ENCODE peak calls at places on chromosomes 5 and 9, in five cellular contexts. R is fibroblast of lung, P is neuronal stem cell, X is IMR-90, N is GM23248. O is an unnamed sample.

GRCh38 chr5:148740966-148741742 is 85.3 kb upstream of the ADRB2 start:
- DNase-seq in R (peak), P (peak), X (peak), N (peak), O (peak)

GRCh38 chr9:32398207-32398606 is 13.8 kb downstream of the ACO1 start:
- DNase-seq in R (peak), P (no peak), X (peak), N (peak), O (no peak)

GRCh38 chr9:9881692-9882091 is 731.1 kb downstream of the PTPRD start:
- DNase-seq in R (no peak), P (no peak), X (no peak), N (no peak), O (no peak)

GRCh38 chr9:90458485-90458884 is 184.1 kb downstream of the DIRAS2 start:
- DNase-seq in R (no peak), P (no peak), X (no peak), N (no peak), O (peak)

GRCh38 chr5:32465076-32465475 is 20.5 kb upstream of the ZFR start:
- DNase-seq in R (no peak), P (no peak), X (no peak), N (no peak), O (peak)

GRCh38 chr9:22131817-22132216 is 122.7 kb upstream of the CDKN2B start:
- DNase-seq in R (no peak), P (no peak), X (no peak), N (no peak), O (no peak)

GRCh38 chr9:24096756-24097155 is 270.7 kb upstream of the ELAVL2 start:
- DNase-seq in R (no peak), P (no peak), X (no peak), N (no peak), O (no peak)

GRCh38 chr9:115604831-115605483 is 487.0 kb upstream of the TNC start:
- DNase-seq in R (peak), P (no peak), X (peak), N (peak), O (no peak)

GRCh38 chr9:70133253-70134208 is 89.9 kb downstream of the MAMDC2 start:
- DNase-seq in R (no peak), P (no peak), X (no peak), N (peak), O (no peak)

GRCh38 chr9:130561056-130561455 is 18.3 kb upstream of the FUBP3 start:
- DNase-seq in R (no peak), P (no peak), X (no peak), N (no peak), O (no peak)

GRCh38 chr5:102277059-102277621 is 18.9 kb downstream of the SLCO4C1 start:
- DNase-seq in R (no peak), P (no peak), X (no peak), N (no peak), O (no peak)

GRCh38 chr5:128553747-128554146 is 15.7 kb upstream of the FBN2 start:
- DNase-seq in R (no peak), P (no peak), X (no peak), N (no peak), O (no peak)

GRCh38 chr9:134210908-134211810 is 46.8 kb upstream of the RNU6ATAC start:
- DNase-seq in R (no peak), P (no peak), X (no peak), N (no peak), O (no peak)

GRCh38 chr5:53463909-53464621 is 16.4 kb upstream of the FST start:
- DNase-seq in R (no peak), P (no peak), X (peak), N (peak), O (no peak)

GRCh38 chr9:39108145-39108544 is 179.8 kb downstream of the CNTNAP3 start:
- DNase-seq in R (no peak), P (no peak), X (no peak), N (no peak), O (no peak)

GRCh38 chr5:159444441-159445082 is 114.3 kb upstream of the IL12B start:
- DNase-seq in R (peak), P (peak), X (peak), N (peak), O (peak)

GRCh38 chr5:124655211-124655880 is 91.1 kb downstream of the ZNF608 start:
- DNase-seq in R (peak), P (no peak), X (no peak), N (peak), O (no peak)

GRCh38 chr5:77129386-77129785 is 42.3 kb upstream of the ZBED3 start:
- DNase-seq in R (peak), P (no peak), X (peak), N (peak), O (peak)

GRCh38 chr5:179367491-179367890 is 22.2 kb upstream of the ADAMTS2 start:
- DNase-seq in R (no peak), P (no peak), X (no peak), N (no peak), O (no peak)

GRCh38 chr9:89854715-89855475 is 250.1 kb downstream of the GADD45G start:
- DNase-seq in R (no peak), P (no peak), X (no peak), N (no peak), O (no peak)

GRCh38 chr9:82445556-82445955 is 457.0 kb downstream of the SPATA31D1 start:
- DNase-seq in R (no peak), P (no peak), X (no peak), N (peak), O (no peak)

GRCh38 chr5:31232273-31232888 is 38.9 kb downstream of the CDH6 start:
- DNase-seq in R (peak), P (peak), X (peak), N (peak), O (peak)

GRCh38 chr5:128258387-128258786 is 174.8 kb downstream of the SLC12A2 start:
- DNase-seq in R (no peak), P (no peak), X (no peak), N (no peak), O (no peak)

GRCh38 chr5:171311698-171312083 is 2.6 kb downstream of the TLX3 start:
- DNase-seq in R (no peak), P (no peak), X (no peak), N (no peak), O (peak)

GRCh38 chr5:139474815-139475791 is 4.3 kb downstream of the SMIM33 start:
- DNase-seq in R (peak), P (no peak), X (peak), N (peak), O (no peak)
- H3K4me2 ChIP-seq in R (no peak), P (no peak), X (peak), N (no peak), O (no peak)

DNA sequence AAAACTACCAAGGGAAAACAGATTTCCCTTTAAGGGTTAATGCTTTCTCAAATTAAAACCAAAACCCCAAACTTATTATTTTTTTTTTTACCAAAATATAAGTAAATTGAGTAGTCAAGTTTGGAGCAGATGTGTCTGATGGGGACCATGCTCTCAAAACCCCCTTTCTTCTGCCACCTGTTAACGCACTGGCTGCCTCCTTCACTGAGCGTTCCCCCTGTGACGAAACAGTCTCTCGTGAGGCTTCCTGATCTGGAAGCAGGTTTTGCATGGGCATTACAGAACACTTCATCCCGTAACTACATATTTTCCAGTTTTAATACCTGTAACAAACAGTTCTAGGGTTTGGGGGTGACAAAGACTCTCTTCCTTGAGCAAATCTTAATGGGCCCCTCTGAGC is 59.4 kb downstream of the ANKH start:
- DNase-seq in R (no peak), P (no peak), X (no peak), N (no peak), O (no peak)
- H3K4me2 ChIP-seq in R (no peak), P (no peak), X (no peak), N (no peak), O (no peak)

GRCh38 chr5:3022665-3023064 is 271.2 kb upstream of the IRX2 start:
- DNase-seq in R (no peak), P (no peak), X (no peak), N (no peak), O (no peak)

GRCh38 chr5:3023678-3024077 is 272.2 kb upstream of the IRX2 start:
- DNase-seq in R (no peak), P (no peak), X (no peak), N (no peak), O (no peak)

GRCh38 chr5:3019045-3019444 is 267.6 kb upstream of the IRX2 start:
- DNase-seq in R (no peak), P (no peak), X (no peak), N (no peak), O (no peak)

GRCh38 chr5:3024126-3024525 is 272.6 kb upstream of the IRX2 start:
- DNase-seq in R (no peak), P (no peak), X (no peak), N (no peak), O (no peak)

DNA sequence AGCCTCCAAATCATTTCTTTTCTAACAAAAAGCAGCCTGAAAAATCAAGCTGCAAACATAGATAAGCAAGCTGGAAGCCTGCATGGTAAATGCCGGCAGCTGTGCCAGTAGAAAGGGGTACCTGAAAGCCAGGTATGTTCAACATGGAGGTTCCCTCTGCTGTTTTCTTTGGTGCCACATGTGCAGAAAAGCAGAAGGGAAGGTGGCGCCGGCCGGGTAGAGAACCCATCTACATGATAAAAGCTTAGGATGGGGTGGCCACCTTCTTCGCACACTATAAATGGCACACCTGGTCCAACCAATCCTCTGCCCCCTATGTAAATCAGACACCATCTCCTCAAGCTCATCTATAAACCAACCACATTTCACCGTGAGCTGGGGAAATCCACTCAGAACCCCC is 268.9 kb upstream of the IRX2 start:
- DNase-seq in R (no peak), P (no peak), X (no peak), N (no peak), O (no peak)
- H3K4me2 ChIP-seq in R (no peak), P (no peak), X (no peak), N (no peak), O (no peak)

GRCh38 chr9:4603830-4604229 is 58.3 kb upstream of the PLPP6 start:
- DNase-seq in R (no peak), P (no peak), X (no peak), N (no peak), O (no peak)

GRCh38 chr9:4596165-4596922 is 65.8 kb upstream of the PLPP6 start:
- DNase-seq in R (no peak), P (no peak), X (no peak), N (no peak), O (no peak)

GRCh38 chr9:4594994-4595393 is 67.1 kb upstream of the PLPP6 start:
- DNase-seq in R (no peak), P (no peak), X (no peak), N (no peak), O (no peak)

GRCh38 chr9:4604678-4605095 is 57.4 kb upstream of the PLPP6 start:
- DNase-seq in R (peak), P (peak), X (peak), N (peak), O (peak)

DNA sequence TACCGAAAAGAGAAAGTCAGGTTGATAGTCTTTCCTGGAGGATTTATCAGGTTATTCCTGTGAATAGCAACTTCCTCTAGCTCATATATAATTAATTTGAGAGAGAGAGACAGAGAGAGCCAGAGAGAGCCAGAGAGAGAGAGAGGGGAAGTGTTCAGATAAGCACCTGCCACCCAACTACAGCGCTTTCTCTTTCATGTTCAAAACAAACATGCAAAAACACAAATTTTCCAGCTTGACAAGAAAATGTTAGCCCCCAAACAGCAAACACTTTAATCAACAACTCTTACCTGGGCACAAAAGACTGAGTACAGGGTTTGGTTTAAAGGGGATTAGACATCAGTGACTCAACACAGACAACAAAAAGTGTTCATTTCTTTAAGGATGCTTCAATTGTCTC is 61.7 kb upstream of the PLPP6 start:
- DNase-seq in R (no peak), P (no peak), X (no peak), N (no peak), O (no peak)
- H3K4me2 ChIP-seq in R (no peak), P (no peak), X (no peak), N (no peak), O (no peak)

DNA sequence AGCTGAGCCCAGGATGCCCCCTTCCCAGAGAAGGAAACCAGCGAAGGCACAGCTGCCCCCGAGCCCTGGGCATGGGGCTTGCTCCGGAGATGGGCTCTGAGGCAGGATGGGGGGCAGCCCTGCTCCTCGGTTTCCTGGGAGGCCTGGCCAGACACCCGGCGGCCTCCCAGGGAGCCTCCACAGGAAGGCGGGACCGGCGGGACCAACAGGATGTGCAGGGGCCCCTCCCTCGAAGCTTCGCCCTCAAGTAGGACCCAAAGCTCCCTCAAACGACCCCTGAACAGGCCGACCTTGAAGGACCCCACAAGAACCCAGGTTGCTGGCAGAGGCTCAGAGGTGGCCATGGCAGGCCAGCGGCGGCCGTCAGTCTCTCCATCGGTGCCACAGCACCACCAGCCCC is 11.7 kb downstream of the EXD3 start:
- DNase-seq in R (no peak), P (no peak), X (no peak), N (no peak), O (no peak)
- H3K4me2 ChIP-seq in R (no peak), P (no peak), X (peak), N (no peak), O (no peak)

GRCh38 chr9:84620338-84620737 is 49.2 kb upstream of the NTRK2 start:
- DNase-seq in R (no peak), P (no peak), X (no peak), N (no peak), O (no peak)
- H3K4me2 ChIP-seq in R (no peak), P (no peak), X (no peak), N (no peak), O (no peak)

DNA sequence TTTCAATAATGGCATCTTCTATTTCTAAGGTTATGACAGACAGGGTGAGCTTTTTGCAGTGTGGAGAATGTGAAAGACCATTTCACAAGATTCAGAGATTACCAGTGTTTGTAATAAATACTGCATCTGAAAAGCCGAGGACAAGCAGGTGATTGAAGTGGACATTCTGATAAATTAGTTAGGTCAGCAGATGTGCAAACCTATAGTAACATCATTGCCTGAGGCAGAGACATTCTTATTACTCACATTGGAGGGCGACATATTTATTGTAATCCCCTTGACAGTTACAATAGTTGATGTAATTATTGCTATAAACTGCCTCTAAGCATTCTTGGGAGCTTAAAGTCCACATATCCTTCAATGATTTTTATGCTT is 3.3 kb downstream of the RASGRF2 start:
- DNase-seq in R (no peak), P (no peak), X (peak), N (no peak), O (no peak)
- H3K4me2 ChIP-seq in R (peak), P (no peak), X (peak), N (no peak), O (peak)

O was measured in GM23338.